ENCODE peak calls at places on chromosomes 1 and 21, in seven cellular contexts. S is HepG2; V is stimulated activated naive B cell treated with anti-CD40 and anti-IgM and Interleukin-4, amounts not matched to agents 10 μg/mL and 1 μg/mL and 100 μg/mL, for 72 hours; W is A172; F is MV-4-11; Y is sciatic nerve; M is memory B cell. B is an unnamed sample.

GRCh38 chr1:91501527-91501859 is 842 bp downstream of the CDC7 start:
- DNase-seq in F (no peak), Y (no peak), W (no peak), S (no peak), M (no peak), V (no peak), B (no peak)

GRCh38 chr1:101262060-101262459 is 25.2 kb downstream of the S1PR1 start:
- DNase-seq in F (no peak), W (no peak), Y (no peak), S (no peak), V (no peak), M (no peak), B (no peak)

GRCh38 chr1:3459940-3460652 is 5.6 kb downstream of the ARHGEF16 start:
- DNase-seq in F (no peak), M (no peak), V (no peak), S (peak; percentile 75), W (no peak), Y (no peak), B (peak; percentile 73)

GRCh38 chr1:13706058-13706457 is 6.1 kb downstream of the PRDM2 start:
- DNase-seq in W (no peak), S (no peak), Y (no peak), M (no peak), V (no peak), F (no peak), B (no peak)

GRCh38 chr21:44989538-44989888 is 49.7 kb downstream of the SLX9 start:
- DNase-seq in M (no peak), F (no peak), Y (no peak), S (peak; percentile 31), V (no peak), W (peak; percentile 41), B (no peak)

GRCh38 chr1:90371106-90371813 is 345.8 kb downstream of the BARHL2 start:
- DNase-seq in V (no peak), M (no peak), F (no peak), Y (no peak), S (no peak), W (peak; percentile 31), B (no peak)

GRCh38 chr21:29470397-29470796 is 171.7 kb downstream of the BACH1 start:
- DNase-seq in W (no peak), F (no peak), V (no peak), Y (no peak), S (peak; percentile 52), M (no peak), B (no peak)

GRCh38 chr1:153841463-153841994 is 66.3 kb downstream of the SLC27A3 start:
- DNase-seq in S (no peak), M (no peak), V (no peak), F (no peak), Y (no peak), W (peak; percentile 30), B (no peak)

GRCh38 chr1:226551299-226551698 is 2.7 kb downstream of the STUM start:
- DNase-seq in V (no peak), Y (no peak), M (no peak), W (no peak), S (no peak), F (no peak), B (no peak)

GRCh38 chr1:151047591-151047924 is at the start of gene C1orf56:
- DNase-seq in F (no peak), W (peak; percentile 61), V (peak; percentile 47), Y (peak; percentile 86), M (peak; percentile 48), S (peak; percentile 43), B (peak; percentile 83)

GRCh38 chr1:53134042-53134485 is 8.4 kb downstream of the SLC1A7 start:
- DNase-seq in Y (peak; percentile 21), M (no peak), W (no peak), V (no peak), F (no peak), S (no peak), B (no peak)

GRCh38 chr1:235049217-235049616 is 79.4 kb downstream of the TOMM20 start:
- DNase-seq in V (no peak), S (no peak), W (no peak), M (no peak), F (no peak), Y (no peak), B (no peak)

GRCh38 chr1:100443739-100444571 is 91.6 kb downstream of the CDC14A start:
- DNase-seq in S (no peak), F (no peak), M (no peak), V (no peak), W (peak; percentile 83), Y (no peak), B (no peak)

GRCh38 chr1:116737020-116737854 is 17.0 kb upstream of the CD2 start:
- DNase-seq in S (peak; percentile 7), Y (no peak), F (peak; percentile 42), V (peak; percentile 48), M (peak; percentile 47), W (peak; percentile 38), B (peak; percentile 66)

GRCh38 chr1:185041742-185042141 is 3.6 kb upstream of the RNF2 start:
- DNase-seq in W (no peak), F (no peak), S (no peak), Y (no peak), V (no peak), M (no peak), B (no peak)

GRCh38 chr1:228009828-228010775 is 3.3 kb downstream of the WNT3A start:
- DNase-seq in F (no peak), W (no peak), M (no peak), Y (peak; percentile 47), V (no peak), S (no peak), B (no peak)

GRCh38 chr1:112744019-112744578 is 29.0 kb upstream of the PPM1J start:
- DNase-seq in F (no peak), Y (no peak), S (no peak), W (no peak), M (no peak), V (peak; percentile 8), B (no peak)

GRCh38 chr1:111513410-111514020 is 10.1 kb upstream of the ADORA3 start:
- DNase-seq in S (peak; percentile 39), Y (no peak), W (no peak), V (no peak), M (no peak), F (no peak), B (no peak)

GRCh38 chr1:235441159-235441685 is 63.0 kb downstream of the B3GALNT2 start:
- DNase-seq in F (no peak), W (no peak), M (no peak), Y (no peak), S (no peak), V (no peak), B (no peak)

GRCh38 chr1:210418863-210419641 is 90.3 kb downstream of the HHAT start:
- DNase-seq in Y (no peak), S (no peak), W (no peak), V (no peak), M (no peak), F (no peak), B (no peak)

GRCh38 chr1:63621698-63622097 is 28.5 kb downstream of the PGM1 start:
- DNase-seq in V (no peak), W (no peak), S (no peak), M (no peak), F (no peak), Y (no peak), B (no peak)

GRCh38 chr1:214602764-214603657 is at the start of gene CENPF:
- DNase-seq in Y (peak; percentile 95), S (peak; percentile 98), V (peak; percentile 93), F (peak; percentile 99), W (peak; percentile 100), M (peak; percentile 74), B (peak; percentile 99)

GRCh38 chr1:23194119-23194984 is 22.9 kb downstream of the HTR1D start:
- DNase-seq in F (no peak), M (no peak), W (peak; percentile 87), V (no peak), Y (no peak), S (no peak), B (no peak)

GRCh38 chr21:43697758-43698643 is 20.9 kb upstream of the PDXK start:
- DNase-seq in M (no peak), F (no peak), Y (no peak), V (no peak), S (peak; percentile 57), W (no peak), B (no peak)

GRCh38 chr1:74531807-74532206 is 19.4 kb upstream of the LRRC53 start:
- DNase-seq in F (no peak), Y (no peak), W (no peak), V (no peak), M (no peak), S (no peak), B (no peak)

GRCh38 chr1:77831976-77832695 is 52.7 kb downstream of the MIGA1 start:
- DNase-seq in V (no peak), W (no peak), M (no peak), S (no peak), F (no peak), Y (no peak), B (no peak)

GRCh38 chr1:184664042-184664659 is 90.5 kb downstream of the EDEM3 start:
- DNase-seq in Y (peak; percentile 90), W (peak; percentile 47), F (peak; percentile 4), V (peak; percentile 15), M (no peak), S (peak; percentile 19), B (peak; percentile 65)

GRCh38 chr1:26538480-26539412 is 9.2 kb downstream of the RPS6KA1 start:
- DNase-seq in M (no peak), W (peak; percentile 19), V (no peak), S (peak; percentile 41), F (peak; percentile 64), Y (no peak), B (peak; percentile 66)

GRCh38 chr1:171801395-171801990 is 20.0 kb downstream of the METTL13 start:
- DNase-seq in Y (no peak), F (peak; percentile 3), M (no peak), S (peak; percentile 37), W (peak; percentile 53), V (no peak), B (peak; percentile 23)

GRCh38 chr1:119047040-119047438 is 58.9 kb upstream of the TBX15 start:
- DNase-seq in S (no peak), F (no peak), W (no peak), Y (no peak), V (no peak), M (no peak), B (no peak)

GRCh38 chr1:171802207-171802606 is 20.7 kb downstream of the METTL13 start:
- DNase-seq in Y (no peak), W (no peak), M (no peak), V (no peak), S (no peak), F (no peak), B (no peak)

GRCh38 chr1:117565745-117566455 is 39.9 kb upstream of the TENT5C start:
- DNase-seq in W (no peak), F (no peak), Y (no peak), S (no peak), M (no peak), V (no peak), B (no peak)

GRCh38 chr1:26711777-26712176 is 16.0 kb downstream of the ARID1A start:
- DNase-seq in F (no peak), Y (no peak), V (no peak), S (no peak), W (no peak), M (no peak), B (no peak)

GRCh38 chr1:54372978-54373377 is 33.2 kb downstream of the SSBP3 start:
- DNase-seq in S (no peak), Y (no peak), M (no peak), V (peak; percentile 18), F (peak; percentile 13), W (no peak), B (no peak)

GRCh38 chr1:26287033-26287711 is 7.3 kb downstream of the SH3BGRL3 start:
- DNase-seq in M (peak; percentile 48), Y (no peak), F (peak; percentile 91), W (no peak), V (peak; percentile 62), S (no peak), B (no peak)

GRCh38 chr1:179031855-179032513 is 6.3 kb downstream of the FAM20B start:
- DNase-seq in F (peak; percentile 16), M (no peak), V (no peak), S (no peak), W (peak; percentile 19), Y (no peak), B (no peak)

GRCh38 chr1:9101510-9102146 is 27.3 kb downstream of the GPR157 start:
- DNase-seq in Y (no peak), M (peak; percentile 37), F (peak; percentile 69), V (peak; percentile 36), W (peak; percentile 23), S (peak; percentile 55), B (peak; percentile 70)

GRCh38 chr1:204194771-204195170 is 1.5 kb downstream of the KISS1 start:
- DNase-seq in F (no peak), M (no peak), W (no peak), Y (no peak), V (no peak), S (no peak), B (no peak)